ENCODE peak calls at places on chromosomes 16 and 17, in six cellular contexts. O, U, X, W, J and F are unnamed samples.
A peak's percentile ranks its signal among the peaks of the same experiment; 100 is the strongest.

GRCh38 chr17:68955181-68955841 is at the start of gene ABCA8:
- DNase-seq in O (no peak), U (peak; percentile 9), X (no peak), W (no peak), J (no peak), F (peak; percentile 58)

GRCh38 chr17:73564856-73565255 is 79.4 kb downstream of the SDK2 start:
- DNase-seq in O (no peak), U (no peak), X (no peak), W (no peak), J (no peak), F (no peak)

GRCh38 chr17:61260061-61260797 is 139.4 kb upstream of the TBX2 start:
- DNase-seq in O (no peak), U (no peak), X (no peak), W (no peak), J (no peak), F (peak; percentile 80)

GRCh38 chr17:74296548-74296936 is 22.5 kb downstream of the DNAI2 start:
- DNase-seq in O (peak; percentile 56), U (peak; percentile 73), X (no peak), W (peak; percentile 76), J (peak; percentile 23), F (peak; percentile 38)

GRCh38 chr16:17461951-17462729 is 8.6 kb downstream of the XYLT1 start:
- DNase-seq in O (no peak), U (no peak), X (no peak), W (no peak), J (no peak), F (no peak)

GRCh38 chr17:17351901-17352781 is 49.0 kb downstream of the NT5M start:
- DNase-seq in O (no peak), U (no peak), X (no peak), W (peak; percentile 88), J (no peak), F (peak; percentile 48)

GRCh38 chr17:40038882-40039513 is 15.2 kb downstream of the MED24 start:
- DNase-seq in O (peak; percentile 59), U (peak; percentile 68), X (no peak), W (peak; percentile 80), J (no peak), F (peak; percentile 87)

GRCh38 chr17:45123930-45124796 is 8.2 kb downstream of the PLCD3 start:
- DNase-seq in O (no peak), U (peak; percentile 96), X (no peak), W (peak; percentile 80), J (no peak), F (peak; percentile 91)

GRCh38 chr16:77584205-77584859 is 138.0 kb upstream of the NUDT7 start:
- DNase-seq in O (peak; percentile 53), U (peak; percentile 66), X (no peak), W (peak; percentile 55), J (no peak), F (peak; percentile 63)

GRCh38 chr17:17606416-17607000 is 15.0 kb upstream of the PEMT start:
- DNase-seq in O (no peak), U (no peak), X (no peak), W (no peak), J (no peak), F (no peak)

GRCh38 chr17:21495281-21495680 is 119.1 kb downstream of the KCNJ12 start:
- DNase-seq in O (no peak), U (no peak), X (no peak), W (peak; percentile 34), J (no peak), F (no peak)

GRCh38 chr16:63461248-63461841 is 1425.1 kb upstream of the CDH8 start:
- DNase-seq in O (peak; percentile 28), U (peak; percentile 38), X (no peak), W (peak; percentile 18), J (no peak), F (peak; percentile 44)

GRCh38 chr16:58647107-58647506 is 17.5 kb upstream of the CNOT1 start:
- DNase-seq in O (no peak), U (no peak), X (no peak), W (no peak), J (no peak), F (no peak)

GRCh38 chr17:152860-153420 is 15.6 kb downstream of the SCGB1C2 start:
- DNase-seq in O (no peak), U (no peak), X (no peak), W (no peak), J (no peak), F (no peak)

GRCh38 chr16:19817875-19818274 is 66.8 kb downstream of the GPRC5B start:
- DNase-seq in O (no peak), U (no peak), X (no peak), W (no peak), J (no peak), F (no peak)

GRCh38 chr16:678209-678857 is 1.9 kb upstream of the STUB1 start:
- DNase-seq in O (no peak), U (no peak), X (no peak), W (no peak), J (no peak), F (no peak)

GRCh38 chr16:680625-680945 is 375 bp downstream of the STUB1 start:
- DNase-seq in O (no peak), U (no peak), X (no peak), W (no peak), J (no peak), F (no peak)

GRCh38 chr16:679808-680624 is at the start of gene STUB1:
- DNase-seq in O (peak; percentile 97), U (peak; percentile 91), X (no peak), W (peak; percentile 96), J (peak; percentile 64), F (peak; percentile 80)

GRCh38 chr16:677306-678190 is 2.1 kb downstream of the RHBDL1 start:
- DNase-seq in O (peak; percentile 74), U (no peak), X (no peak), W (no peak), J (no peak), F (no peak)

DNA sequence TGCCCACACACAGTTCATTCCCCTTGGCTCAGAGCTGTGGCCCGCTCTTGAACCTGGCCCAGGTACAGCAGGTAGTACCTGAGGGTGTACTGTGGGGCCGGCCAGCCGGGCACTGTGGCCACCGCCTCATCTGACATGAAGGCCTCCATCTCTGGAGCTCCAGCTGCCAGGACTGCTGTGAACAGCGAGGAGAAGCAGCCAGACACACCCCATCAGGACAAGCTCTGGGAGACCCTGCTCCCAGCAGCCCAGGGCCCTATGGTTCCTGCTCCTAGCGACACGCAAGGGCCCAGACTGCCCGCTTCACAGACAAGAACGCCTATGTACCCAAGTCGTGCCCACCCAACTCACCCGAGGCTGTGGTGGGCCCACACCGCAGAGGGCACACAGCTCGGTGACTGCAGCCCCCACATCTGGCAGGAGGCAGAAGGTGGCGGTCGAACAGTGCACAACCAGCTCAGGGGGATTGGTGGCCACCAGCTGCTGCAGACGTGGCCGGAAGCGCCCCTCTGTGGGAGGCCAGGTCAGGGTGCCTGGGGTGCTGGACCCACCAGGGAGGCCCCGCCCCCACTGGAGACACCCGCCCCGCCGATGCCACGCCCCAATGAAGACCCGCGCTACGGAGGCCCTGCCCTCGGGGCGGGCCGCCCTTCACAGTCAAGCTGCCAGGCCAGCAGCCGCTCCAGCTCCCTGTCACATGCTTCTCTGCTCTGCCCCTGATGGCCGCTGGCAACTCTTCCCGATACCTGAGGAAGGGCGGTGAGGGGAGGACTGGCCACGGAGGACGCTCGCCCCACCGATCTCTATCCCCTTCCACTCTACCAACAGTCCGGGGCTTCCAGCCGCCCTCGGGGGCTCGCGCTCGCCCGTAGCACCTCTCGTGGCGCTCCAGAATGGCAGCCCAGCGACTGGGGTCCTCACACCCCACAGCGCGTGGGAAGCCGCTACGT is 1.1 kb upstream of the STUB1 start:
- DNase-seq in O (peak; percentile 70), U (peak; percentile 67), X (no peak), W (peak; percentile 91), J (no peak), F (peak; percentile 30)
- TF ChIP-seq USF2 in O (peak; percentile 49), U (no peak), X (no peak), W (peak; percentile 16), J (no peak), F (no peak)

GRCh38 chr17:62702746-62703268 is 75.3 kb downstream of the MRC2 start:
- DNase-seq in O (no peak), U (no peak), X (no peak), W (no peak), J (no peak), F (no peak)

GRCh38 chr17:62705116-62705515 is 77.6 kb downstream of the MRC2 start:
- DNase-seq in O (no peak), U (no peak), X (no peak), W (no peak), J (no peak), F (no peak)

GRCh38 chr17:62704381-62704971 is 77.0 kb downstream of the MRC2 start:
- DNase-seq in O (peak; percentile 61), U (peak; percentile 57), X (no peak), W (no peak), J (no peak), F (peak; percentile 35)

GRCh38 chr17:62703269-62703775 is 75.9 kb downstream of the MRC2 start:
- DNase-seq in O (no peak), U (peak; percentile 70), X (no peak), W (no peak), J (no peak), F (peak; percentile 53)

DNA sequence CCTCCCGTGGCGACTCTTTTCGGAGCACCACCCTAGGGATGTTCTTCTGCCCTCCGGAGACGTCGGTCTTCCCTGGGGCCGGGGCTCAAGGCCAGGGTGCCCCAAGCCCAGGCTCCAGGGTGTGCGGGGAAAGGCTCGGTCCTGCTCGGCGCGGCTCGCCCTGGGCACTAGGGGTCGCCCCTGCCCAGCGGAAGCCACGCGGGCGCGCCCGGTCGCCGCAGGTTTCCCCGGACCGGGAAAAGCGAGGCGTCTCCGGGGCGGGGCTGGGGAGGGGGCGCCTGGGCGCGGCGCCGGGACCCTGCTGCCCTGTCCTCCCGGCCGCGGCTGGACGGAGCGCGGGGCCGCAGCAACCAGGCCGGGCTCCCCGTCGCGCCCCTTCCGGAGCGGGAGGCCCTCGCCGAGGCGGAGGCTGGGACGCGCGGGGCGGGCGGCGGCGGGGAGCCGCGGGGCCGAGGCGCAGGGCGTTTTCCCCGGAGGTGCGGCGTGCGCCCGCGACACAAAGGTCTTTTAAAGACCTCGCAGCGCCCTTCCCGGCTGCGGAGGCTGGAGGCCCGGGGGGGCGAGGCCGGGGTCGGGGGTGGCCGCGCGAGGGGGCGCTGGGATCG is 76.4 kb downstream of the MRC2 start:
- DNase-seq in O (peak; percentile 88), U (peak; percentile 74), X (no peak), W (peak; percentile 96), J (no peak), F (peak; percentile 53)
- TF ChIP-seq USF2 in O (no peak), U (no peak), X (no peak), W (no peak), J (no peak), F (no peak)

GRCh38 chr17:81646869-81647600 is 9.3 kb downstream of the PDE6G start:
- DNase-seq in O (no peak), U (no peak), X (no peak), W (peak; percentile 49), J (no peak), F (no peak)
- TF ChIP-seq USF2 in O (no peak), U (no peak), X (no peak), W (no peak), J (no peak), F (no peak)

DNA sequence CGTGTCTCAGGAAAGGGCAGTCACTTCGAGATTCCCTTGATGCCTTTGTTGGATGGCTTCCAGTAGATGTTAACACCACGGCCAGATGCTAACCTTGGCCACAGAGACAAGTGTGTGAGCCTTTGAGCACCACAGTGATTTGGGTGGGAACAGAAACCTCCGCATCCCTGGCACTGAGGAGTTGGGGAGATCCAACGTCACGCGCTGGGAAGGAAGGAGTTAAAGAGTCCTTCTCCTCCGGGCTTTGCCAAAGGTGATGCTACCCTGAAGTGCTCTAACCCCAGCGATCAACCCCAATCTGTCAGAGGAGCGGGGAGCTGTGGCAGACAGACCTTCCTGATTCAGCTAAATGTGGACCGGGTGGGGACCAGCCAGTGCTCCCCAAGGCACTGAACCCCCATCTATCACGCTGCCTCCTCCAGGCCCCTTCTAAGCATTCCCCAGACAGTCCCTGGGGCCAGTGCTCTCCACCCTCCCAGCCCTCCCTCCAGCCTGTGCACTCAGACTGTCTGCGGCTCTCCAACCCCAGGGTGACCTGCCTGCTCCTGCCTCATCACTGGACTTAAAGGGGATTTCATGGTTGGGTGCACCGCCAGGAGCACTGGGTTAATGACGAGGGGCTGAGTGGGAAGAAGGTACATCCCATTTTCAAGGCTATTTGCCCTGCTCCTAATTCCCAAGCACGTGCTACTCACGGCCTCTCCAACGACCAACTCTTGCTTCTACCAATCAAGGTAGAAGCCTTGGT is 3.2 kb upstream of the ABR start:
- DNase-seq in O (no peak), U (no peak), X (no peak), W (no peak), J (no peak), F (no peak)
- TF ChIP-seq USF2 in O (no peak), U (no peak), X (no peak), W (no peak), J (no peak), F (no peak)